ENCODE peak calls at places on chromosomes 5 and 9, in nine cellular contexts. T, L, B, R, F, O, Y, G and J are unnamed samples.

GRCh38 chr9:116494815-116495634 is 192.1 kb upstream of the TRIM32 start:
- DNase-seq in T (peak; percentile 83), L (no peak), B (no peak), R (peak; percentile 30), F (peak; percentile 35), O (no peak), Y (peak; percentile 49), G (no peak), J (no peak)

GRCh38 chr5:176985516-176985915 is 21.1 kb downstream of the UIMC1 start:
- DNase-seq in T (no peak), L (no peak), B (no peak), R (peak; percentile 92), F (no peak), O (peak; percentile 67), Y (no peak), G (no peak), J (no peak)

GRCh38 chr9:120708526-120709224 is 5.6 kb downstream of the MEGF9 start:
- DNase-seq in T (no peak), L (no peak), B (peak; percentile 76), R (no peak), F (no peak), O (no peak), Y (no peak), G (peak; percentile 76), J (no peak)

GRCh38 chr9:33307067-33307466 is 16.8 kb downstream of the NFX1 start:
- DNase-seq in T (no peak), L (no peak), B (no peak), R (no peak), F (no peak), O (no peak), Y (no peak), G (no peak), J (no peak)

GRCh38 chr9:79581794-79582193 is 10.0 kb downstream of the TLE4 start:
- DNase-seq in T (no peak), L (no peak), B (peak; percentile 83), R (no peak), F (no peak), O (no peak), Y (peak; percentile 68), G (peak; percentile 94), J (no peak)

GRCh38 chr9:107243757-107244156 is 39.3 kb upstream of the RAD23B start:
- DNase-seq in T (no peak), L (no peak), B (no peak), R (no peak), F (peak; percentile 99), O (no peak), Y (peak; percentile 85), G (peak; percentile 83), J (no peak)

GRCh38 chr9:94623253-94623652 is 16.1 kb downstream of the FBP1 start:
- DNase-seq in T (peak; percentile 77), L (no peak), B (peak; percentile 52), R (peak; percentile 83), F (peak; percentile 59), O (no peak), Y (peak; percentile 61), G (no peak), J (no peak)

GRCh38 chr9:110095238-110095637 is 112.7 kb downstream of the C9orf152 start:
- DNase-seq in T (no peak), L (no peak), B (peak; percentile 80), R (no peak), F (no peak), O (no peak), Y (no peak), G (peak; percentile 71), J (no peak)

GRCh38 chr9:76894198-76894597 is 11.7 kb downstream of the PRUNE2 start:
- DNase-seq in T (no peak), L (no peak), B (no peak), R (no peak), F (no peak), O (no peak), Y (no peak), G (no peak), J (no peak)

GRCh38 chr5:93246093-93246855 is 334.7 kb downstream of the NR2F1-AS1 start:
- DNase-seq in T (peak; percentile 34), L (no peak), B (peak; percentile 75), R (no peak), F (no peak), O (no peak), Y (peak; percentile 54), G (peak; percentile 47), J (no peak)

GRCh38 chr5:139633295-139634027 is 14.7 kb upstream of the CXXC5 start:
- DNase-seq in T (peak; percentile 82), L (peak; percentile 74), B (peak; percentile 80), R (peak; percentile 82), F (no peak), O (peak; percentile 81), Y (peak; percentile 85), G (peak; percentile 73), J (peak; percentile 81)

GRCh38 chr5:57439601-57440000 is 43.0 kb downstream of the ACTBL2 start:
- DNase-seq in T (no peak), L (no peak), B (no peak), R (no peak), F (no peak), O (no peak), Y (no peak), G (no peak), J (no peak)

GRCh38 chr5:145324767-145325479 is 510.2 kb downstream of the PRELID2 start:
- DNase-seq in T (no peak), L (no peak), B (peak; percentile 2), R (no peak), F (no peak), O (no peak), Y (no peak), G (peak; percentile 15), J (no peak)

GRCh38 chr5:135455876-135456237 is 3.7 kb upstream of the TIFAB start:
- DNase-seq in T (no peak), L (no peak), B (no peak), R (no peak), F (no peak), O (no peak), Y (no peak), G (no peak), J (no peak)

GRCh38 chr5:69219939-69220338 is 14.7 kb upstream of the CDK7 start:
- DNase-seq in T (no peak), L (no peak), B (no peak), R (no peak), F (no peak), O (no peak), Y (no peak), G (no peak), J (no peak)
- H3K4me3 ChIP-seq in T (no peak overlapping the region), L (no peak overlapping the region), B (no peak overlapping the region), R (no peak overlapping the region), F (no peak overlapping the region), O (no peak overlapping the region), Y (no peak overlapping the region), G (no peak overlapping the region), J (no peak overlapping the region)

GRCh38 chr5:81207009-81207408 is 26.1 kb upstream of the CKMT2 start:
- DNase-seq in T (peak; percentile 72), L (no peak), B (peak; percentile 25), R (peak; percentile 13), F (no peak), O (no peak), Y (peak; percentile 19), G (peak; percentile 22), J (no peak)
- TF ChIP-seq CTCF in T (peak; percentile 49), L (no peak), B (peak; percentile 38), R (peak; percentile 55), F (peak; percentile 11), O (no peak), Y (peak; percentile 19), G (peak; percentile 20), J (no peak)

GRCh38 chr5:172932313-172933017 is 26.8 kb upstream of the RPL26L1 start:
- DNase-seq in T (peak; percentile 79), L (peak; percentile 85), B (peak; percentile 77), R (peak; percentile 64), F (peak; percentile 10), O (peak; percentile 86), Y (peak; percentile 82), G (peak; percentile 78), J (peak; percentile 87)
- H3K27ac ChIP-seq in T (no peak overlapping the region), L (peak overlapping the region; percentile 70), B (no peak overlapping the region), R (no peak overlapping the region), F (no peak overlapping the region), O (no peak overlapping the region), Y (no peak overlapping the region), G (peak overlapping the region; percentile 73), J (peak overlapping the region; percentile 90)

DNA sequence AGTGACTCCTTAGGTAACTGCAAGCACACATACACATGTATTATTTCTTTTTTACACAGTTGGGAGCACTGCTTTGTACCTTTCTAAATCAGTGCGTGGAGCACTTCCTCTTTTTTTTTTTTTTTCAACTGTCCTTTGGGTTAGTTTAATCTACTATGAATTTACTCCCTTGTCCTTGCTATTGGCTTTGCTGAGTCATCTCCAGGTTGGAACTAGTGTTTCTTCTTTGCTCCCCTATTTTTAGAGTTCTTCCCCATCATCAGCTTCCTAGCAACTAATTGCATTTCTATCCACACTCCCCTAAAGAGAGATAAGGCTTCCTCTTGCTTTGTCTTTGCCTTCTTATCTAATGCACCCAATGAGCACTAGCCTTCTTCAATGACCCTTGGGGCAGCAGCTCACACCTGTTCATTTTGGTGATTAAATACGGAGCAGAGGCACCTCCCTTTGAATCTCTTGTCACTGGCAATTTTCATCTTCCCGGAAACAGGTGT is 24.3 kb downstream of the S100Z start:
- DNase-seq in T (no peak), L (no peak), B (no peak), R (peak; percentile 98), F (no peak), O (no peak), Y (no peak), G (no peak), J (no peak)
- H3K4me3 ChIP-seq in T (no peak overlapping the region), L (no peak overlapping the region), B (no peak overlapping the region), R (peak overlapping the region; percentile 85), F (no peak overlapping the region), O (no peak overlapping the region), Y (no peak overlapping the region), G (no peak overlapping the region), J (no peak overlapping the region)

DNA sequence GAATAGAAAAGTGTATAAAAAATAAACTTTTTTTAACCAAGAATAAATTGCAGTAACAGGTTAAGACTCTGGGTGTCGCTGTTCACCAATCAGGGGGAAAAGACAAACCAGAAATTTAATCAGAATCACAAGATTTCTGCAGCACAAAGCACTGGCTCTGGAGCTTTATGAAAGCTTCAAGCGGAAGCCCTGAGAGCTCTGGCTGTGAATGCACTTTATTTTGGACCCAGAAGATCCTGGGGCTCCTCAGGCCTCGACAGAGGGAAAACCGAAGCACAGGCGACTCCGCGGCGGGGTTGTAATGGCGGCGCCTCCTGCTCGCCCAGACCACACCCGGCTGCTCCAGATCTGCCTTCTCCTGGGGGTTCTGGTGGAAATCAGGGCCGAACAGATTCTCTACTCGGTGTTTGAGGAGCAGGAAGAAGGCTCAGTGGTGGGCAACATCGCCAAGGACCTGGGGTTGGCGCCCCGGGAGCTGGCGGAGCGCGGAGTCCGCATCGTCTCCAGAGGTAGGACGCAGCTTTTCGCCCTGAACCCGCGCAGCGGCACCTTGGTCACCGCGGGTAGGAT is at the start of gene PCDHGA4:
- DNase-seq in T (peak; percentile 44), L (no peak), B (peak; percentile 30), R (peak; percentile 39), F (no peak), O (no peak), Y (no peak), G (peak; percentile 28), J (no peak)
- TF ChIP-seq CTCF in T (peak; percentile 81), L (no peak), B (peak; percentile 39), R (peak; percentile 98), F (peak; percentile 32), O (peak; percentile 48), Y (no peak), G (peak; percentile 63), J (no peak)